ENCODE peak calls at places on chromosomes 16 and 17, in five cellular contexts. W is H1, K is neuronal stem cell, O is mesenchymal stem cell, A is H9. R is an unnamed sample.

GRCh38 chr17:72349011-72349410 is 228.2 kb downstream of the SOX9 start:
- DNase-seq in W (no peak), K (no peak), O (no peak), A (no peak), R (no peak)

GRCh38 chr17:15498107-15498506 is 30.7 kb upstream of the CDRT4 start:
- DNase-seq in W (no peak), K (no peak), O (no peak), A (peak), R (no peak)

GRCh38 chr16:86072328-86073102 is 173.6 kb downstream of the IRF8 start:
- DNase-seq in W (peak), K (peak), O (peak), A (peak), R (peak)

GRCh38 chr17:62739666-62740065 is 68.4 kb downstream of the MARCHF10 start:
- DNase-seq in W (no peak), K (no peak), O (no peak), A (peak), R (peak)

GRCh38 chr16:73890524-73891500 is 405.8 kb upstream of the PSMD7 start:
- DNase-seq in W (peak), K (peak), O (no peak), A (peak), R (no peak)

GRCh38 chr17:21165922-21166598 is 39.3 kb downstream of the DHRS7B start:
- DNase-seq in W (no peak), K (no peak), O (no peak), A (no peak), R (no peak)

GRCh38 chr16:78443780-78444422 is 344.4 kb downstream of the WWOX start:
- DNase-seq in W (peak), K (no peak), O (peak), A (no peak), R (no peak)

GRCh38 chr16:56800355-56800754 is 64.7 kb upstream of the SLC12A3 start:
- DNase-seq in W (no peak), K (no peak), O (no peak), A (no peak), R (peak)

GRCh38 chr17:13557077-13557476 is 44.7 kb downstream of the HS3ST3A1 start:
- DNase-seq in W (no peak), K (no peak), O (peak), A (no peak), R (no peak)

GRCh38 chr17:49357516-49357915 is 4.5 kb downstream of the ZNF652 start:
- DNase-seq in W (no peak), K (no peak), O (no peak), A (peak), R (no peak)

GRCh38 chr16:66386629-66387622 is 20.4 kb downstream of the CDH5 start:
- DNase-seq in W (no peak), K (no peak), O (no peak), A (no peak), R (no peak)

GRCh38 chr16:68155425-68155824 is 70.3 kb downstream of the NFATC3 start:
- DNase-seq in W (no peak), K (no peak), O (no peak), A (no peak), R (no peak)

GRCh38 chr17:78210111-78210510 is 3.9 kb upstream of the BIRC5 start:
- DNase-seq in W (no peak), K (no peak), O (no peak), A (no peak), R (no peak)
- H2BK12ac ChIP-seq in W (no peak), K (no peak), O (no peak), A (no peak), R (no peak)

DNA sequence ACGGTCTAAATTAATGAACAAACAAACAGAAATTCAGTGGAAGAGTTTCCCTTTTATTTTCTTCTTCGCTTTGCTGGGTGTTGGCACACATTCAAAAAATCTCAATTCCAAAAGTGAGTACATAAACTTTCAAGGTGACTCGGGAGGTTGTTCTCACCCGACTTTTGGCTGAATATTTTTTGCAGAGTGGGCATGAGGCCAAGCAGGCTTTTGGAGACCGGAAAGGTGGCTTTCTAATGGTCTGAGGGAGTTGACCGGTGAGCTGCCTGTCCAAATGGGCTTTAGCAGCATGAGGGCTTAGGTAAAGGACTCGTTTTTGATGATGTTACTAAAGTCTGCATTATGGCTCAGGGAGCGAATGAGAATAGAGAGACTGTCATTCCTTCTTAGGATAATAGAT is 318.7 kb downstream of the CPPED1 start:
- DNase-seq in W (no peak), K (no peak), O (no peak), A (no peak), R (no peak)
- H2BK12ac ChIP-seq in W (no peak), K (no peak), O (no peak), A (no peak), R (no peak)

GRCh38 chr17:5115673-5116651 is at the start of gene USP6:
- DNase-seq in W (peak), K (no peak), O (no peak), A (peak), R (no peak)
- H2BK12ac ChIP-seq in W (no peak), K (peak), O (no peak), A (no peak), R (no peak)

GRCh38 chr17:28954886-28955285 is 3.6 kb upstream of the PHF12 start:
- DNase-seq in W (no peak), K (no peak), O (no peak), A (no peak), R (no peak)
- H2BK12ac ChIP-seq in W (no peak), K (no peak), O (no peak), A (no peak), R (no peak)

R was measured in trophoblast cell.